ENCODE peak calls at places on chromosomes 3 and 15, in eight cellular contexts. W, S, O, M, A, D, N and Z are unnamed samples.

GRCh38 chr15:66619152-66619903 is 53.5 kb upstream of the LCTL start:
- DNase-seq in W (no peak), S (peak; percentile 92), O (peak; percentile 84), M (no peak), A (peak; percentile 85), D (peak; percentile 23), N (peak; percentile 85), Z (peak; percentile 57)

GRCh38 chr15:92963794-92964193 is 63.7 kb downstream of the CHD2 start:
- DNase-seq in W (no peak), S (no peak), O (no peak), M (no peak), A (no peak), D (no peak), N (no peak), Z (no peak)

GRCh38 chr3:181921220-181921619 is 209.5 kb downstream of the SOX2 start:
- DNase-seq in W (no peak), S (no peak), O (no peak), M (no peak), A (no peak), D (no peak), N (no peak), Z (no peak)

GRCh38 chr3:122183521-122183892 is at the start of gene CASR:
- DNase-seq in W (no peak), S (no peak), O (no peak), M (no peak), A (no peak), D (no peak), N (no peak), Z (no peak)

GRCh38 chr3:129576514-129577345 is 29.7 kb downstream of the PLXND1 start:
- DNase-seq in W (no peak), S (no peak), O (no peak), M (peak; percentile 68), A (peak; percentile 76), D (peak; percentile 21), N (no peak), Z (peak; percentile 76)

GRCh38 chr3:17158941-17159682 is 274.4 kb downstream of the PLCL2 start:
- DNase-seq in W (no peak), S (no peak), O (no peak), M (no peak), A (no peak), D (no peak), N (no peak), Z (no peak)

GRCh38 chr3:51703026-51703775 is 3.7 kb upstream of the GRM2 start:
- DNase-seq in W (no peak), S (no peak), O (no peak), M (no peak), A (no peak), D (no peak), N (no peak), Z (no peak)

GRCh38 chr3:38985981-38986380 is 65.8 kb downstream of the SCN11A start:
- DNase-seq in W (no peak), S (no peak), O (no peak), M (no peak), A (no peak), D (no peak), N (no peak), Z (no peak)

GRCh38 chr3:104989878-104990277 is 376.8 kb upstream of the ALCAM start:
- DNase-seq in W (no peak), S (no peak), O (no peak), M (no peak), A (no peak), D (no peak), N (no peak), Z (no peak)

GRCh38 chr15:91329914-91330313 is 229.9 kb downstream of the SV2B start:
- DNase-seq in W (no peak), S (no peak), O (no peak), M (peak; percentile 44), A (no peak), D (no peak), N (no peak), Z (no peak)